ENCODE peak calls at places on chromosomes 11 and 22, in ten cellular contexts. E is ovary, Q is body of pancreas, J is psoas muscle, S is cardiac muscle cell, V is neuronal stem cell, N is suprapubic skin, W is BE2C, U is GM23248, B is stomach. A is an unnamed sample.

GRCh38 chr11:134701564-134702165 is 289.6 kb upstream of the B3GAT1 start:
- DNase-seq in E (no peak), Q (no peak), J (no peak), S (peak; percentile 24), V (no peak), N (no peak), W (no peak), U (no peak), B (no peak), A (no peak)

GRCh38 chr11:88555829-88556202 is 218.3 kb upstream of the CTSC start:
- DNase-seq in E (no peak), Q (no peak), J (no peak), S (no peak), V (no peak), N (no peak), W (no peak), U (peak; percentile 76), B (no peak), A (no peak)

GRCh38 chr11:76232026-76232665 is 25.8 kb upstream of the WNT11 start:
- DNase-seq in E (no peak), Q (no peak), J (peak; percentile 28), S (no peak), V (no peak), N (no peak), W (no peak), U (no peak), B (no peak), A (no peak)

GRCh38 chr22:29946220-29946619 is 63.2 kb downstream of the MTMR3 start:
- DNase-seq in E (no peak), Q (no peak), J (no peak), S (peak; percentile 34), V (no peak), N (no peak), W (no peak), U (no peak), B (no peak), A (no peak)

GRCh38 chr11:59208956-59209355 is 3.8 kb downstream of the MPEG1 start:
- DNase-seq in E (no peak), Q (no peak), J (no peak), S (no peak), V (no peak), N (no peak), W (no peak), U (peak; percentile 65), B (no peak), A (no peak)

GRCh38 chr22:49276567-49276966 is 551.1 kb downstream of the BRD1 start:
- DNase-seq in E (no peak), Q (no peak), J (no peak), S (no peak), V (no peak), N (no peak), W (no peak), U (no peak), B (no peak), A (no peak)

GRCh38 chr11:35662061-35662648 is 420 bp upstream of the TRIM44 start:
- DNase-seq in E (no peak), Q (peak; percentile 22), J (no peak), S (no peak), V (no peak), N (no peak), W (no peak), U (peak; percentile 38), B (no peak), A (no peak)

GRCh38 chr22:49918911-49919881 is 762 bp downstream of the CRELD2 start:
- DNase-seq in E (peak; percentile 68), Q (no peak), J (no peak), S (no peak), V (no peak), N (no peak), W (peak; percentile 24), U (no peak), B (no peak), A (no peak)

GRCh38 chr11:19116971-19117759 is at the start of gene ZDHHC13:
- DNase-seq in E (peak; percentile 88), Q (peak; percentile 98), J (peak; percentile 92), S (peak; percentile 94), V (peak; percentile 87), N (peak; percentile 95), W (peak; percentile 87), U (peak; percentile 91), B (peak; percentile 98), A (peak; percentile 97)

GRCh38 chr11:79068356-79068755 is 372.5 kb downstream of the TENM4 start:
- DNase-seq in E (no peak), Q (no peak), J (no peak), S (no peak), V (no peak), N (no peak), W (no peak), U (no peak), B (no peak), A (no peak)

GRCh38 chr11:75775056-75775455 is 6.5 kb downstream of the DGAT2 start:
- DNase-seq in E (no peak), Q (no peak), J (no peak), S (no peak), V (no peak), N (no peak), W (peak; percentile 1), U (no peak), B (no peak), A (no peak)

GRCh38 chr11:18617688-18618340 is 16.3 kb downstream of the SPTY2D1 start:
- DNase-seq in E (no peak), Q (no peak), J (no peak), S (no peak), V (no peak), N (no peak), W (no peak), U (peak; percentile 17), B (no peak), A (no peak)

GRCh38 chr11:101341578-101341977 is 212.0 kb upstream of the PGR start:
- DNase-seq in E (no peak), Q (no peak), J (no peak), S (no peak), V (no peak), N (no peak), W (no peak), U (no peak), B (no peak), A (no peak)

DNA sequence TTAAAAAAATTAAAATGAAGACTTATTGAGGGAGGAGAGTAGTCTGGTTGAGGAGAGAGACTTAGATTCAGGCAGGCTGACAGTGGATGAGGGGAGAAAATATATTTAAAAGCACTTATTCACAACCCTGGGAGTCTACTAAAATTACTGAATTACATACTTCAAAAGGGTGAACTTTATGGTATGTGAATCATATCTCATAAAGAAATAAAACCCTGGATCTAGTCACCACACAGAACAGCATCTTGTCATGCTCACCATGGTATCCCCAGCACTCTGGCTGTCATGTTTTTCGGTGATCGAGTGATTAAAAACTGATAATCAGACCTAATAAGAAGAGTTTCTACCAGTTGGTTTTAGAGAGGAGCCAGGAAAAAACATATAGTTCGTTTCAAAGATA is 11.0 kb downstream of the TEAD1 start:
- DNase-seq in E (no peak), Q (no peak), J (no peak), S (no peak), V (no peak), N (no peak), W (no peak), U (peak; percentile 32), B (no peak), A (no peak)
- H3K4me1 ChIP-seq in E (peaks cover 25% of the 10 kb centered on the region), Q (peaks cover 70% of the 10 kb centered on the region), J (peaks cover 89% of the 10 kb centered on the region), S (peaks cover 40% of the 10 kb centered on the region), V (peaks cover 46% of the 10 kb centered on the region), N (peaks cover 46% of the 10 kb centered on the region), W (peaks cover 26% of the 10 kb centered on the region), U (peaks cover 75% of the 10 kb centered on the region), B (peaks cover 98% of the 10 kb centered on the region), A (peaks cover 59% of the 10 kb centered on the region)

DNA sequence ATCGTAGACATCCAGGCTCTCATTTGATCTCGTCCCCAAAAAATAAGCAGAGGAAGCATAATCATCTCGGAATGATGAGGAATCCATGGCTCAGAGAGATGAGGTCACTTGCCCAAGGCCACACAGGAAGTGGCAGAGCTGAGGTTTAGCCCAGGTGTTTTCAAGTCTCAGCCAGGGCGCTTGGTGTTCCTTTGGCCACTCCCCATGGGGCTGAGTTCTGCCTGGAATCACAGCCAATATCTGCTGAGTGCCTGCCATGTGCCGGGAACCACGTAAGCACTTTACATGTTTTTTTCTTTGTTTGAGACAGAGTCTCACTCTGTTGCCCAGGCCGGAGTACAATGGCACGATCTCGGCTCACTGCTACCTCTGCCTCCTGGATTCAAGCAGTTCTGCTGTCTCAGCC is 29.5 kb upstream of the MYH9 start:
- DNase-seq in E (no peak), Q (peak; percentile 94), J (no peak), S (no peak), V (no peak), N (no peak), W (no peak), U (peak; percentile 76), B (peak; percentile 84), A (peak; percentile 69)
- H3K4me1 ChIP-seq in E (peaks cover 5% of the 10 kb centered on the region), Q (peaks cover 39% of the 10 kb centered on the region), J (no peaks in the 10 kb centered on the region), S (peaks cover 16% of the 10 kb centered on the region), V (peaks cover 5% of the 10 kb centered on the region), N (peaks cover 12% of the 10 kb centered on the region), W (no peaks in the 10 kb centered on the region), U (peaks cover 24% of the 10 kb centered on the region), B (peaks cover 38% of the 10 kb centered on the region), A (no peaks in the 10 kb centered on the region)

DNA sequence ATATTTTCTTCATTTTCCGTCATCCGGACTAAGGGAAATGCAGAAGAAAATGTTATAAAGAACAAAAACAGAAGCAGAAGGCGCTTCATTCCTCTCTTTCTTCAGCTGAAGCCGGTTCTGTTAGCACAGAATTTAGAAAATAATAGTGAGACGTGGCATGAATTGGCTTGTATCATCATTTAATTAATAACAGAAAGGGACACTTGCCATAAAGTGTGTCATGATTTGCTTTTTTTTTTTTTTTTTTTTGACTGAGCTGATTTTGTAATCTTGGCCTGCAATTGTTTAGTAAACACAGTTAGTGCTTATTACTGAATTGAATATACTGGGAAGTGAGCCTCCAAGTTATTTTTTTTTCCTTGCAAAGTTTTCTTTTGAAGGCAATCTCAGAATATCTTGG is at the start of gene MMP27:
- DNase-seq in E (no peak), Q (no peak), J (no peak), S (no peak), V (no peak), N (no peak), W (no peak), U (peak; percentile 58), B (no peak), A (no peak)
- H3K4me1 ChIP-seq in E (no peaks in the 10 kb centered on the region), Q (no peaks in the 10 kb centered on the region), J (no peaks in the 10 kb centered on the region), S (no peaks in the 10 kb centered on the region), V (no peaks in the 10 kb centered on the region), N (peaks cover 5% of the 10 kb centered on the region), W (no peaks in the 10 kb centered on the region), U (peaks cover 8% of the 10 kb centered on the region), B (no peaks in the 10 kb centered on the region), A (no peaks in the 10 kb centered on the region)

DNA sequence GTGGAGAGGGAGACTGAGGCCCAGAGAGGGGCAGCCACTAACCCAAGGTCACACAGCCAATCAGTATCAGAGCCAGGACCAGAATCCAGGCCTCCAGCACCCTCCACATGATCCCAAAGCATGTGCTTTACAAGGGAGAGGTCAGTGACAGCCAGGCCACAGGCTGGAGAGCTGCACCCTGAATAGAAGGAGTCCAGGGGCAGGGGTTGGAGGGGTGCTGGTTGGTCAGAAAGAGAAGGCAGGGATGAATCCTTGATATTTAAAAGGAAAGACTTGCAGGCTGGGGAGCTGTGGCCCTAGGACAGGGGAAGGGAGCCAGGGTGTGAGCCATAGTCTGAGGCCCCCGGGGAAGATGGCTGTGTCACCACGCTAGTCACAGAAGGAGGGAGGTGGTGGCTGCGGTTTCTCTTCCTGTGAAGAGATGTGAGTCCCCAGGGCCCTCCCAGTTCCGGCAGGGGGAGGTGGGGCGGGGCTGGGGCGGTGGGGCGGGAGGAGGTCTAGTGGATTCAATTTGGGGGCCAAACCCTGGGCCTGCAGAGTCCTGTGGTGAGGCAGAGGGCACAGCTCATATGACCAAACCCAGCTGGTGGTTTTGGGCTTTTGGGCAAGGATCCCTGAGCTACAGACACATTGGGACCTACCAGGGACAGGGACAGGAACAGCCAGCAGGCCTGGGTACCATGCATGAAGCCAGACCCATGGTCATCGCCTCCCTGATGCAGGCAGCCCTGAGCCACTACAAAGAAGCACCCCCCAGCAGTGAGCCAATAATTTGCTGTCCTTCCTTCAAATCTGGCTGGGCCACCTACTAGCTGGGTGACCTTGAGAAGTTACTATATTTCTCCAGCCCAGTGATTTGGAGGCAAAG is 14.0 kb downstream of the RAC2 start:
- DNase-seq in E (no peak), Q (peak; percentile 31), J (peak; percentile 72), S (no peak), V (no peak), N (no peak), W (no peak), U (peak; percentile 90), B (peak; percentile 67), A (peak; percentile 56)
- H3K4me1 ChIP-seq in E (no peaks in the 10 kb centered on the region), Q (peaks cover 15% of the 10 kb centered on the region), J (no peaks in the 10 kb centered on the region), S (no peaks in the 10 kb centered on the region), V (no peaks in the 10 kb centered on the region), N (peaks cover 24% of the 10 kb centered on the region), W (no peaks in the 10 kb centered on the region), U (peaks cover 23% of the 10 kb centered on the region), B (peaks cover 61% of the 10 kb centered on the region), A (no peaks in the 10 kb centered on the region)